ENCODE peak calls at places on chromosome 15, in six cellular contexts. Z is GM06990, K is EL, E is NCI-H748 treated with DMSO at 0.1 percent for 48 hours, R is AG20443, T is tibial nerve. A is an unnamed sample.

GRCh38 chr15:69522361-69522760 is 69.7 kb downstream of the RPLP1 start:
- DNase-seq in Z (no peak), K (no peak), E (no peak), R (no peak), T (no peak), A (no peak)

GRCh38 chr15:33671456-33671855 is 296.8 kb upstream of the CHRM5 start:
- DNase-seq in Z (no peak), K (no peak), E (no peak), R (no peak), T (no peak), A (no peak)

GRCh38 chr15:75036269-75036668 is 12.9 kb downstream of the PPCDC start:
- DNase-seq in Z (no peak), K (peak; percentile 45), E (no peak), R (peak; percentile 17), T (no peak), A (no peak)

GRCh38 chr15:90002428-90002844 is 1.3 kb downstream of the ZNF710 start:
- DNase-seq in Z (peak; percentile 66), K (peak; percentile 47), E (peak; percentile 6), R (peak; percentile 55), T (no peak), A (peak; percentile 49)

GRCh38 chr15:29822685-29823459 is 604 bp upstream of the TJP1 start:
- DNase-seq in Z (no peak), K (peak; percentile 88), E (peak; percentile 28), R (peak; percentile 86), T (peak; percentile 35), A (peak; percentile 84)

GRCh38 chr15:37095197-37095992 is 5.0 kb downstream of the MEIS2 start:
- DNase-seq in Z (peak; percentile 42), K (no peak), E (no peak), R (no peak), T (no peak), A (no peak)

GRCh38 chr15:62879770-62880169 is 162.8 kb upstream of the TPM1 start:
- DNase-seq in Z (no peak), K (no peak), E (no peak), R (no peak), T (no peak), A (no peak)

GRCh38 chr15:87681054-87681453 is 575.5 kb downstream of the NTRK3 start:
- DNase-seq in Z (no peak), K (peak; percentile 28), E (no peak), R (no peak), T (no peak), A (no peak)

GRCh38 chr15:66864871-66865281 is 162.8 kb downstream of the SMAD6 start:
- DNase-seq in Z (no peak), K (no peak), E (no peak), R (no peak), T (no peak), A (no peak)

GRCh38 chr15:50148362-50148963 is 29.4 kb upstream of the ATP8B4 start:
- DNase-seq in Z (no peak), K (peak; percentile 68), E (no peak), R (peak; percentile 40), T (no peak), A (peak; percentile 69)

GRCh38 chr15:69666441-69666882 is 213.8 kb downstream of the RPLP1 start:
- DNase-seq in Z (peak; percentile 61), K (peak; percentile 19), E (no peak), R (no peak), T (no peak), A (peak; percentile 10)

A was measured in astrocyte of the spinal cord.